ENCODE peak calls at places on chromosome 6, in nine cellular contexts. X is IMR-90, I is A549, H is uterus, L is heart left ventricle, Y is HCT116, N is upper lobe of left lung, R is prostate gland, Z is transverse colon. V is an unnamed sample.

GRCh38 chr6:139877828-139878405 is 503.5 kb upstream of the CITED2 start:
- DNase-seq in X (no peak), I (no peak), H (no peak), L (no peak), Y (no peak), N (no peak), R (no peak), Z (no peak), V (peak; percentile 29)

GRCh38 chr6:34468378-34468892 is 2.6 kb downstream of the PACSIN1 start:
- DNase-seq in X (no peak), I (no peak), H (no peak), L (no peak), Y (no peak), N (no peak), R (no peak), Z (peak; percentile 40), V (no peak)

GRCh38 chr6:139996253-139996834 is 621.9 kb upstream of the CITED2 start:
- DNase-seq in X (no peak), I (no peak), H (no peak), L (no peak), Y (no peak), N (peak; percentile 42), R (no peak), Z (no peak), V (no peak)

GRCh38 chr6:160356074-160356754 is 8.0 kb downstream of the SLC22A3 start:
- DNase-seq in X (no peak), I (no peak), H (no peak), L (no peak), Y (no peak), N (peak; percentile 88), R (no peak), Z (no peak), V (peak; percentile 56)

GRCh38 chr6:169474362-169474761 is 220.7 kb upstream of the THBS2 start:
- DNase-seq in X (no peak), I (no peak), H (no peak), L (no peak), Y (no peak), N (no peak), R (no peak), Z (no peak), V (no peak)

GRCh38 chr6:21271431-21272155 is 322.0 kb upstream of the SOX4 start:
- DNase-seq in X (no peak), I (no peak), H (no peak), L (no peak), Y (no peak), N (no peak), R (no peak), Z (no peak), V (no peak)

GRCh38 chr6:75852721-75853120 is 103.7 kb downstream of the MYO6 start:
- DNase-seq in X (peak; percentile 29), I (no peak), H (no peak), L (no peak), Y (no peak), N (no peak), R (no peak), Z (no peak), V (no peak)

GRCh38 chr6:87277123-87277522 is 45.3 kb upstream of the SMIM8 start:
- DNase-seq in X (peak; percentile 15), I (no peak), H (no peak), L (no peak), Y (no peak), N (no peak), R (no peak), Z (no peak), V (no peak)

GRCh38 chr6:16770701-16771569 is 9.7 kb upstream of the ATXN1 start:
- DNase-seq in X (peak; percentile 60), I (peak; percentile 66), H (peak; percentile 78), L (peak; percentile 80), Y (peak; percentile 68), N (peak; percentile 91), R (no peak), Z (peak; percentile 83), V (peak; percentile 88)

GRCh38 chr6:45710304-45710821 is 305.3 kb downstream of the CLIC5 start:
- DNase-seq in X (peak; percentile 23), I (no peak), H (no peak), L (no peak), Y (no peak), N (peak; percentile 29), R (no peak), Z (peak; percentile 74), V (peak; percentile 46)

GRCh38 chr6:107819976-107820551 is 4.0 kb downstream of the SCML4 start:
- DNase-seq in X (peak; percentile 1), I (no peak), H (no peak), L (no peak), Y (no peak), N (no peak), R (peak; percentile 12), Z (peak; percentile 24), V (peak; percentile 44)

DNA sequence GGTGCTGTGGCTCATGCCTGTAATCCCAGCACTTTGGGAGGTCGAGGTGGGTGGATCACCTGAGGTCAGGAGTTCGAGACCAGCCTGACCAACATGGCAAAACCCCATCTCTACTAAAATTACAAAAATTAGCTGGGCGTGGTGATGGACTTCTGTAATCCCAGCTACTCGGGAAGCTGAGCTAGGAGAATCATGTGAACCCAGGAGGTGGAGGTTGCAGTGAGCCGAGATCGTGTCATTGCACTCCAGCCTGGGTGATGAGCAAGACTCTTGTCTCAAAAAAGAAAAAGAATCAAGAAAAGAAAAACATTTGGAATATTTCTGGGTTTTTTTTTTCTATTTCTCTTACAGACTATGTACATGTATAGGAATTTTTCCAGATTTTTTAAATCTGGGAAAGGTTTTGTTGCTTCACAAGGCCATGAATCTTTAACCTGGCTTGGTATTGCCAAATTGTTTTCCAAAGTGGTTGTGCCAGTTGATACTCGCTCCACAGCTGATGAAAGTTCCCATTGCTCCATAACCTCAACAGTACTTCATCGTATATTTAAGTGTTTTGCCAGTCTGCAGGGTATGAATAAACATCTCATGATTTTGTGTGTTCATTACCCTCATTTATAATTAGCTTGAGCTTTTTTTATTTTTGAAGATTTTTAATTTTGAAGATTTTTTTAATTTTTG is 33.5 kb downstream of the RNF217 start:
- DNase-seq in X (no peak), I (no peak), H (no peak), L (no peak), Y (no peak), N (peak; percentile 32), R (no peak), Z (no peak), V (no peak)
- H3K4me1 ChIP-seq in X (peaks cover 10% of the 10 kb centered on the region), I (peaks cover 57% of the 10 kb centered on the region), H (no peaks in the 10 kb centered on the region), L (no peaks in the 10 kb centered on the region), Y (no peaks in the 10 kb centered on the region), N (peaks cover 6% of the 10 kb centered on the region), R (no peaks in the 10 kb centered on the region), Z (no peaks in the 10 kb centered on the region), V (peaks cover 6% of the 10 kb centered on the region)

DNA sequence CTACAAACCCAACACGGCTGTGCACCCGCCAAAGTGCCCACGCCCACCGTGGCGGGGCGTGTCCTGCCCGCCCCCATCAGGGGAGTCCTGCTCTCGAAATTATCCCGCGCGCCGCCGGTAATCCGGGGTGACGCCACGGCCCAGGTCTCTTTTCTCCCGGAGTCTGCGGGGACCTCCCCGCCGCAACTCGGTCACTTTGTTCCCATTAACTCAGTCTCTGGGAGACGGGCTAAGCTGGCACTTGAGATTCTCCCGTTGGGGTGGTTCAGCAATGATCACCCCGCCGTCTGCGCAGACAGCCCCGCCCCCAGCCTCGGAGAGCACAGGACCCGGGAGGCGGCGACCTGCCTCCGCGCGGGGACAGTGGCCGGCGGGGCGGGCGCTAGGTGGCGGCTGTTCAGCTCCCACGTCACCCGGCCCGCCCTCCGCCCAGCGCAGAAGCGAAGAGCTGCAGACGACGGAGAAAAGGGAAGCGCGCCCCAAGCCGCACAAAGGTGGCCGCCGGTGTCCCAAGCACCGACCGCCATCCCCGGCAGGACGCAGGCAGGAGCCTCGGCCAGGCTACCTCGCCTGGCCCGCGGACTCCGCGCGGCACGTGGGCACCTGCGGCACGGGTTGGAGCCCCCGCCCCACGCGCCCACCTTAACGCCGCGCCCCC is 31.5 kb downstream of the SF3B5 start:
- DNase-seq in X (no peak), I (peak; percentile 63), H (peak; percentile 38), L (peak; percentile 84), Y (peak; percentile 57), N (peak; percentile 96), R (peak; percentile 85), Z (peak; percentile 95), V (peak; percentile 94)
- TF ChIP-seq POLR2A in X (no peak), I (no peak), H (peak; percentile 39), L (no peak), Y (no peak), N (no peak), R (peak; percentile 93), Z (peak; percentile 98), V (peak; percentile 90)

DNA sequence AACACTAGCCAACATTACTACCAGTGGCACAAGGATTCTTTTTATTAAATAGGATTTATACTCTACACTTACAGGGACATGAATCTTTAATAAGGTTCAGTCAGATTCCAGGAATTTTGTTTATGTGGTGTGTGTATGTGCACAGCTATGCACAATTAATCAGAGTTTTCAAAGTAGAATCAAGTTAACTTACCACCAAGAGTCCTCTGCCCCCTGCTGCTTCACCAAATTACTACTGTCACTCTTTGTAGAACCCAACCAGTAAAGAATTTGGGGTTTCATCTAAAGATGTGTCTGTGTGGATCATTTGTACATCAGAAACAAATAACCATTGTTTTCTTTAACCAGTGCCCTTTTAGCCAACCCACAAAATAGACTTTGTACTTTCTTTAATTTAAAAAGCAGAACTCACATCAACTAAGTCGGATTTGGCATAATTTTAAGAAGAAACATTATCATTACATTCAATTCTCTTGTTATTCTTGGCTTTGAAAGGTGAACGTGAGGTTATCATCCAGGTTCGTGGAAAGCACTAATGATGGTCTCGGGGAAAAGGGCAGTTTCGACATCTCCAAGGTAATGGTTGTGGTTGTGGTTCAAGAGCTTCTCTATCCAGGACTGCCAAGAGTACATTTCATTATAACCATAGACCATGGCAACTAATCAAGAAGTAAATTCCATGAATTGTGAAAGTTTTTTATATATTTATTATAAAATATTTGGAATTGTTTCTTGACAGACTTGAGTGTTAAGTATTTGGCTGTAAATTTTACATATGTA is 514.3 kb upstream of the ID4 start:
- DNase-seq in X (no peak), I (no peak), H (no peak), L (no peak), Y (no peak), N (no peak), R (no peak), Z (no peak), V (no peak)
- H3K4me1 ChIP-seq in X (no peaks in the 10 kb centered on the region), I (no peaks in the 10 kb centered on the region), H (no peaks in the 10 kb centered on the region), L (no peaks in the 10 kb centered on the region), Y (no peaks in the 10 kb centered on the region), N (no peaks in the 10 kb centered on the region), R (no peaks in the 10 kb centered on the region), Z (no peaks in the 10 kb centered on the region), V (no peaks in the 10 kb centered on the region)

DNA sequence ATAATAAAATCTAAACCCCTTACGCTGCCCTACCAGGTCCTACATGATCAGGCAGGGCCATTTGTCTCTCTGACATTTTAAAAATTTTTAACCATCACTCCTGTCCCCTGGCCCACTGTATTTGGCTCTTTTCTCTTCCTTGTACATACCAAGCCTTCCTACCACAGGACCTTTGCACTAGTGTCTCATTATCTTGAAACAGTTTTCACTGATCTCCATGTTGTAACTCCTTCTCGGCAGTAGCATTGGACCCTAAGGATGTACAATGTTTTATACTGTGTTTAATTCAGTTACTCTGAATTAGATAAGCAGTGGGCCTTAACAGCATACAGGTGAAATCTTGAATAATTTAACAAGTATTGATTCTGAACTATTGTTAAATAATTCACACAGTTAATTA is 330.7 kb downstream of the UTRN start:
- DNase-seq in X (no peak), I (no peak), H (no peak), L (no peak), Y (no peak), N (no peak), R (no peak), Z (no peak), V (no peak)
- TF ChIP-seq POLR2A in X (no peak), I (no peak), H (no peak), L (no peak), Y (no peak), N (no peak), R (no peak), Z (no peak), V (no peak)